ENCODE peak calls at places on chromosomes 13 and 19, in eight cellular contexts. I, Y, N, C, X, Q, D and O are unnamed samples.

GRCh38 chr13:41842029-41842428 is 118.9 kb downstream of the VWA8 start:
- DNase-seq in D (no peak), Y (no peak), C (no peak), Q (no peak), X (no peak), N (no peak), I (no peak), O (no peak)

GRCh38 chr19:29806098-29806866 is 5.5 kb upstream of the CCNE1 start:
- DNase-seq in Y (no peak), N (peak), Q (no peak), C (peak), X (no peak), D (no peak), I (no peak), O (no peak)

GRCh38 chr13:46683879-46684278 is 113.1 kb downstream of the ESD start:
- DNase-seq in X (no peak), N (no peak), I (no peak), Y (no peak), D (no peak), C (no peak), Q (no peak), O (no peak)

GRCh38 chr19:29831041-29831548 is 19.3 kb downstream of the CCNE1 start:
- DNase-seq in Q (no peak), I (no peak), D (no peak), X (no peak), Y (no peak), C (no peak), N (no peak), O (no peak)

GRCh38 chr13:96575423-96576320 is 418.6 kb downstream of the OXGR1 start:
- DNase-seq in Q (no peak), X (no peak), Y (no peak), C (no peak), D (no peak), I (no peak), N (peak), O (no peak)

GRCh38 chr19:33424181-33424580 is 50.7 kb downstream of the CEBPG start:
- DNase-seq in D (no peak), N (no peak), I (no peak), Y (no peak), Q (no peak), C (no peak), X (no peak), O (no peak)

GRCh38 chr19:642755-643727 is 3.4 kb downstream of the FGF22 start:
- DNase-seq in Q (no peak), D (no peak), C (no peak), X (no peak), N (no peak), Y (no peak), I (no peak), O (no peak)

GRCh38 chr13:38743499-38743898 is 56.6 kb downstream of the FREM2 start:
- DNase-seq in Q (no peak), N (no peak), Y (no peak), C (no peak), D (no peak), I (no peak), X (no peak), O (no peak)

GRCh38 chr19:4577020-4577782 is 17.7 kb upstream of the SEMA6B start:
- DNase-seq in Q (no peak), Y (no peak), N (no peak), I (no peak), C (peak), X (no peak), D (no peak), O (no peak)

GRCh38 chr19:57850553-57851017 is 926 bp downstream of the ZNF587 start:
- DNase-seq in N (no peak), X (no peak), D (peak), C (no peak), Y (peak), I (peak), Q (no peak), O (peak)

GRCh38 chr13:50838031-50838430 is 5.5 kb downstream of the DLEU7 start:
- DNase-seq in X (no peak), N (no peak), C (no peak), D (no peak), Q (no peak), Y (no peak), I (no peak), O (no peak)

GRCh38 chr19:2527716-2528115 is 51.8 kb downstream of the GADD45B start:
- DNase-seq in N (no peak), Q (no peak), Y (no peak), I (no peak), C (no peak), X (no peak), D (no peak), O (no peak)

GRCh38 chr19:1809663-1810062 is 2.4 kb downstream of the ATP8B3 start:
- DNase-seq in Q (no peak), D (no peak), Y (no peak), X (no peak), N (no peak), I (no peak), C (no peak), O (no peak)

GRCh38 chr19:54352041-54352440 is 12.7 kb downstream of the LAIR1 start:
- DNase-seq in D (no peak), C (no peak), I (no peak), N (no peak), X (no peak), Q (no peak), Y (no peak), O (no peak)

GRCh38 chr19:53977429-53977990 is 13.9 kb upstream of the CACNG6 start:
- DNase-seq in X (no peak), Y (peak), N (peak), C (peak), Q (no peak), D (peak), I (peak), O (peak)

GRCh38 chr13:78317030-78317429 is 286.3 kb downstream of the POU4F1 start:
- DNase-seq in C (peak), I (peak), N (no peak), X (no peak), D (no peak), Y (no peak), Q (no peak), O (no peak)

GRCh38 chr19:6970478-6970877 is 50.8 kb downstream of the MBD3L2B start:
- DNase-seq in C (peak), D (no peak), Q (no peak), N (no peak), Y (no peak), I (no peak), X (no peak), O (no peak)